ENCODE peak calls at places on chromosomes 16 and 17, in eight cellular contexts. One of them, this sample, is unnamed.

GRCh38 chr17:40596261-40596919 is 31.1 kb upstream of the CCR7 start:
- DNase-seq in glutamatergic neuron: no peak
- DNase-seq in upper lobe of right lung: no peak
- DNase-seq in lower lobe of right lung: no peak
- DNase-seq in progenitor cell of endocrine pancreas: no peak
- DNase-seq in GM12865: peak; percentile 54
- DNase-seq in AG04450: no peak
- DNase-seq in fibroblast of pulmonary artery: peak; percentile 9
- DNase-seq in this sample: peak; percentile 84

GRCh38 chr16:89280546-89281188 is 63.2 kb downstream of the ZNF778 start:
- DNase-seq in glutamatergic neuron: no peak
- DNase-seq in lower lobe of right lung: no peak
- DNase-seq in fibroblast of pulmonary artery: no peak
- DNase-seq in AG04450: no peak
- DNase-seq in GM12865: no peak
- DNase-seq in upper lobe of right lung: no peak
- DNase-seq in progenitor cell of endocrine pancreas: no peak
- DNase-seq in this sample: no peak

GRCh38 chr17:72579990-72580320 is 459.1 kb downstream of the SOX9 start:
- DNase-seq in glutamatergic neuron: no peak
- DNase-seq in AG04450: no peak
- DNase-seq in GM12865: no peak
- DNase-seq in progenitor cell of endocrine pancreas: no peak
- DNase-seq in lower lobe of right lung: no peak
- DNase-seq in fibroblast of pulmonary artery: no peak
- DNase-seq in upper lobe of right lung: no peak
- DNase-seq in this sample: no peak

GRCh38 chr16:19095699-19096098 is 18.1 kb upstream of the ITPRIPL2 start:
- DNase-seq in upper lobe of right lung: no peak
- DNase-seq in progenitor cell of endocrine pancreas: no peak
- DNase-seq in GM12865: peak; percentile 74
- DNase-seq in fibroblast of pulmonary artery: no peak
- DNase-seq in AG04450: no peak
- DNase-seq in glutamatergic neuron: no peak
- DNase-seq in lower lobe of right lung: no peak
- DNase-seq in this sample: no peak

GRCh38 chr17:47990962-47991731 is 20.2 kb downstream of the CDK5RAP3 start:
- DNase-seq in GM12865: no peak
- DNase-seq in AG04450: no peak
- DNase-seq in fibroblast of pulmonary artery: no peak
- DNase-seq in lower lobe of right lung: no peak
- DNase-seq in upper lobe of right lung: no peak
- DNase-seq in progenitor cell of endocrine pancreas: no peak
- DNase-seq in glutamatergic neuron: peak; percentile 76
- DNase-seq in this sample: no peak

GRCh38 chr16:57372372-57373116 is at the start of gene CX3CL1:
- DNase-seq in progenitor cell of endocrine pancreas: peak; percentile 24
- DNase-seq in upper lobe of right lung: peak; percentile 70
- DNase-seq in AG04450: no peak
- DNase-seq in GM12865: no peak
- DNase-seq in fibroblast of pulmonary artery: peak; percentile 50
- DNase-seq in lower lobe of right lung: peak; percentile 62
- DNase-seq in glutamatergic neuron: peak; percentile 39
- DNase-seq in this sample: no peak

GRCh38 chr16:84166796-84167695 is 19.8 kb downstream of the TAF1C start:
- DNase-seq in progenitor cell of endocrine pancreas: no peak
- DNase-seq in upper lobe of right lung: no peak
- DNase-seq in fibroblast of pulmonary artery: no peak
- DNase-seq in lower lobe of right lung: no peak
- DNase-seq in glutamatergic neuron: no peak
- DNase-seq in AG04450: no peak
- DNase-seq in GM12865: peak; percentile 79
- DNase-seq in this sample: peak; percentile 38

GRCh38 chr17:63537991-63538692 is 12.1 kb upstream of the DCAF7 start:
- DNase-seq in fibroblast of pulmonary artery: no peak
- DNase-seq in lower lobe of right lung: peak; percentile 41
- DNase-seq in glutamatergic neuron: peak; percentile 64
- DNase-seq in AG04450: no peak
- DNase-seq in progenitor cell of endocrine pancreas: no peak
- DNase-seq in GM12865: no peak
- DNase-seq in upper lobe of right lung: peak; percentile 65
- DNase-seq in this sample: peak; percentile 61

GRCh38 chr17:38404174-38404943 is 23.9 kb upstream of the ARHGAP23 start:
- DNase-seq in GM12865: no peak
- DNase-seq in upper lobe of right lung: no peak
- DNase-seq in glutamatergic neuron: no peak
- DNase-seq in AG04450: no peak
- DNase-seq in lower lobe of right lung: no peak
- DNase-seq in fibroblast of pulmonary artery: no peak
- DNase-seq in progenitor cell of endocrine pancreas: no peak
- DNase-seq in this sample: no peak

GRCh38 chr17:38405654-38406053 is 22.6 kb upstream of the ARHGAP23 start:
- DNase-seq in GM12865: no peak
- DNase-seq in fibroblast of pulmonary artery: no peak
- DNase-seq in glutamatergic neuron: no peak
- DNase-seq in upper lobe of right lung: no peak
- DNase-seq in progenitor cell of endocrine pancreas: no peak
- DNase-seq in lower lobe of right lung: no peak
- DNase-seq in AG04450: no peak
- DNase-seq in this sample: no peak

GRCh38 chr17:38401459-38401858 is 26.8 kb upstream of the ARHGAP23 start:
- DNase-seq in AG04450: no peak
- DNase-seq in lower lobe of right lung: no peak
- DNase-seq in glutamatergic neuron: no peak
- DNase-seq in progenitor cell of endocrine pancreas: no peak
- DNase-seq in fibroblast of pulmonary artery: no peak
- DNase-seq in upper lobe of right lung: no peak
- DNase-seq in GM12865: no peak
- DNase-seq in this sample: no peak

GRCh38 chr17:38402897-38403296 is 25.4 kb upstream of the ARHGAP23 start:
- DNase-seq in fibroblast of pulmonary artery: no peak
- DNase-seq in glutamatergic neuron: no peak
- DNase-seq in upper lobe of right lung: no peak
- DNase-seq in GM12865: no peak
- DNase-seq in lower lobe of right lung: no peak
- DNase-seq in AG04450: no peak
- DNase-seq in progenitor cell of endocrine pancreas: no peak
- DNase-seq in this sample: no peak

GRCh38 chr17:38403491-38403890 is 24.8 kb upstream of the ARHGAP23 start:
- DNase-seq in lower lobe of right lung: no peak
- DNase-seq in upper lobe of right lung: no peak
- DNase-seq in AG04450: no peak
- DNase-seq in glutamatergic neuron: no peak
- DNase-seq in progenitor cell of endocrine pancreas: no peak
- DNase-seq in GM12865: no peak
- DNase-seq in fibroblast of pulmonary artery: peak; percentile 28
- DNase-seq in this sample: no peak
- TF ChIP-seq CTCF in lower lobe of right lung: no peak
- TF ChIP-seq CTCF in upper lobe of right lung: no peak
- TF ChIP-seq CTCF in AG04450: no peak
- TF ChIP-seq CTCF in glutamatergic neuron: no peak
- TF ChIP-seq CTCF in progenitor cell of endocrine pancreas: no peak
- TF ChIP-seq CTCF in GM12865: no peak
- TF ChIP-seq CTCF in fibroblast of pulmonary artery: no peak
- TF ChIP-seq CTCF in this sample: no peak

DNA sequence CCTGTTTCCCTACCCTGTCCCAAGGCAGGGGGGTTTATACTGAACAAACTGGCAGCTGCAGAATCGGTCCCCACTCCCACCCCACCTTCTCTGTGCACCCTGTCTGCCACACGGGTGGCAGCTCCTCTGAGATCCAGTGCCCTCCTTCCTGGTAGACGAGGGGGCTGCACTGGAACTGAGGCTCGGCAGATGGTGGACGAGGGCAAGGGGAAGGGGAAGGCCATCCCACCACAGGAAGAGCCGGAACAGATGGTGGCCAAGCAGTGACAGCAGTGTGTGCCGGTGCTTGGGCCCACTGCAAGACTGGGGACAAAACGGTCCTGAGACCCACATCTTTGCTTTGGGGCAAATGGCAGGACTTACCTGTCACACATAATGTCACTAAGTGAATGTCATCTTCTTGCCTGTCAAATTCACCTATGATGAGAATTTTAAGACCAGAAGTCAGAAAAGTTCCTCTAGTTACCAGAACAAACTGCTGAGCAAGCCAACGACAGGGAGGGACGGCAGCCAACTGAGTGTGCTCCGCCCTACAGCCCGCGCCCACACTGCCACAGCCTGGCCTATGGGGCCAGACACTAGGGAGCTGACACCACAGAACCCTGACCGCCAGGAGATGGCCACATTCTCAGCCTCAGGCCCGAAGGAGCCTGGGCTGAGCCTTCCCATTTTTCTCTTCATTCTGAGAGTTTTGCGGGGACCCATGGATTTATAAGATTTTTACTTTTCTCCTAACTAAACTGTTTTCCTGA is 14.4 kb downstream of the NTAN1 start:
- DNase-seq in fibroblast of pulmonary artery: peak; percentile 64
- DNase-seq in progenitor cell of endocrine pancreas: no peak
- DNase-seq in upper lobe of right lung: peak; percentile 85
- DNase-seq in GM12865: no peak
- DNase-seq in glutamatergic neuron: peak; percentile 58
- DNase-seq in lower lobe of right lung: peak; percentile 81
- DNase-seq in AG04450: no peak
- DNase-seq in this sample: no peak
- TF ChIP-seq CTCF in fibroblast of pulmonary artery: peak; percentile 14
- TF ChIP-seq CTCF in progenitor cell of endocrine pancreas: no peak
- TF ChIP-seq CTCF in upper lobe of right lung: peak; percentile 20
- TF ChIP-seq CTCF in GM12865: no peak
- TF ChIP-seq CTCF in glutamatergic neuron: no peak
- TF ChIP-seq CTCF in lower lobe of right lung: no peak
- TF ChIP-seq CTCF in AG04450: no peak
- TF ChIP-seq CTCF in this sample: no peak

GRCh38 chr17:16383216-16383615 is 2.3 kb downstream of the UBB start:
- DNase-seq in upper lobe of right lung: no peak
- DNase-seq in lower lobe of right lung: no peak
- DNase-seq in glutamatergic neuron: no peak
- DNase-seq in AG04450: no peak
- DNase-seq in progenitor cell of endocrine pancreas: no peak
- DNase-seq in fibroblast of pulmonary artery: no peak
- DNase-seq in GM12865: no peak
- DNase-seq in this sample: no peak

GRCh38 chr17:16381496-16381820 is 567 bp downstream of the UBB start:
- DNase-seq in progenitor cell of endocrine pancreas: no peak
- DNase-seq in glutamatergic neuron: no peak
- DNase-seq in fibroblast of pulmonary artery: peak; percentile 46
- DNase-seq in lower lobe of right lung: no peak
- DNase-seq in upper lobe of right lung: no peak
- DNase-seq in AG04450: no peak
- DNase-seq in GM12865: peak; percentile 66
- DNase-seq in this sample: no peak

GRCh38 chr17:16378631-16379282 is 2.1 kb upstream of the UBB start:
- DNase-seq in lower lobe of right lung: no peak
- DNase-seq in upper lobe of right lung: no peak
- DNase-seq in GM12865: no peak
- DNase-seq in glutamatergic neuron: no peak
- DNase-seq in progenitor cell of endocrine pancreas: no peak
- DNase-seq in fibroblast of pulmonary artery: no peak
- DNase-seq in AG04450: no peak
- DNase-seq in this sample: no peak

GRCh38 chr17:16379654-16380053 is 1.2 kb upstream of the UBB start:
- DNase-seq in upper lobe of right lung: no peak
- DNase-seq in GM12865: no peak
- DNase-seq in lower lobe of right lung: no peak
- DNase-seq in progenitor cell of endocrine pancreas: no peak
- DNase-seq in AG04450: no peak
- DNase-seq in fibroblast of pulmonary artery: no peak
- DNase-seq in glutamatergic neuron: no peak
- DNase-seq in this sample: no peak

DNA sequence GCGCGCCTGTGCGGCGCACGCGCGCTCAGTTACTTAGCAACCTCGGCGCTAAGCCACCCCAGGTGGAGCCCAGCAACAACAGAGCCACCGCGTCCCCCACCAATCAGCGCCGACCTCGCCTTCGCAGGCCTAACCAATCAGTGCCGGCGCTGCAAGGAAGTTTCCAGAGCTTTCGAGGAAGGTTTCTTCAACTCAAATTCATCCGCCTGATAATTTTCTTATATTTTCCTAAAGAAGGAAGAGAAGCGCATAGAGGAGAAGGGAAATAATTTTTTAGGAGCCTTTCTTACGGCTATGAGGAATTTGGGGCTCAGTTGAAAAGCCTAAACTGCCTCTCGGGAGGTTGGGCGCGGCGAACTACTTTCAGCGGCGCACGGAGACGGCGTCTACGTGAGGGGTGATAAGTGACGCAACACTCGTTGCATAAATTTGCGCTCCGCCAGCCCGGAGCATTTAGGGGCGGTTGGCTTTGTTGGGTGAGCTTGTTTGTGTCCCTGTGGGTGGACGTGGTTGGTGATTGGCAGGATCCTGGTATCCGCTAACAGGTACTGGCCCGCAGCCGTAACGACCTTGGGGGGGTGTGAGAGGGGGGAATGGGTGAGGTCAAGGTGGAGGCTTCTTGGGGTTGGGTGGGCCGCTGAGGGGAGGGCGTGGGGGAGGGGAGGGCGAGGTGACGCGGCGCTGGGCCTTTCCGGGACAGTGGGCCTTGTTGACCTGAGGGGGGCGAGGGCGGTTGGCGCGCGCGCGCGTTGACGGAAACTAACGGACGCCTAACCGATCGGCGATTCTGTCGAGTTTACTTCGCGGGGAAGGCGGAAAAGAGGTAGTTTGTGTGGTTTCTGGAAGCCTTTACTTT is at the start of gene UBB:
- DNase-seq in GM12865: peak; percentile 99
- DNase-seq in lower lobe of right lung: peak; percentile 98
- DNase-seq in AG04450: peak; percentile 99
- DNase-seq in progenitor cell of endocrine pancreas: peak; percentile 87
- DNase-seq in upper lobe of right lung: peak; percentile 98
- DNase-seq in glutamatergic neuron: peak; percentile 96
- DNase-seq in fibroblast of pulmonary artery: peak; percentile 99
- DNase-seq in this sample: peak; percentile 97
- TF ChIP-seq CTCF in GM12865: peak; percentile 23
- TF ChIP-seq CTCF in lower lobe of right lung: no peak
- TF ChIP-seq CTCF in AG04450: no peak
- TF ChIP-seq CTCF in progenitor cell of endocrine pancreas: peak; percentile 18
- TF ChIP-seq CTCF in upper lobe of right lung: no peak
- TF ChIP-seq CTCF in glutamatergic neuron: no peak
- TF ChIP-seq CTCF in fibroblast of pulmonary artery: no peak
- TF ChIP-seq CTCF in this sample: no peak

GRCh38 chr17:80499536-80499935 is 23.1 kb upstream of the NPTX1 start:
- DNase-seq in AG04450: no peak
- DNase-seq in glutamatergic neuron: no peak
- DNase-seq in GM12865: no peak
- DNase-seq in fibroblast of pulmonary artery: no peak
- DNase-seq in progenitor cell of endocrine pancreas: no peak
- DNase-seq in upper lobe of right lung: no peak
- DNase-seq in lower lobe of right lung: no peak
- DNase-seq in this sample: no peak

GRCh38 chr17:80498920-80499410 is 22.6 kb upstream of the NPTX1 start:
- DNase-seq in lower lobe of right lung: no peak
- DNase-seq in AG04450: no peak
- DNase-seq in progenitor cell of endocrine pancreas: no peak
- DNase-seq in glutamatergic neuron: no peak
- DNase-seq in fibroblast of pulmonary artery: no peak
- DNase-seq in GM12865: no peak
- DNase-seq in upper lobe of right lung: no peak
- DNase-seq in this sample: no peak

GRCh38 chr17:80497726-80498241 is 21.4 kb upstream of the NPTX1 start:
- DNase-seq in fibroblast of pulmonary artery: no peak
- DNase-seq in progenitor cell of endocrine pancreas: no peak
- DNase-seq in upper lobe of right lung: no peak
- DNase-seq in glutamatergic neuron: no peak
- DNase-seq in AG04450: no peak
- DNase-seq in GM12865: no peak
- DNase-seq in lower lobe of right lung: no peak
- DNase-seq in this sample: no peak

GRCh38 chr17:80499961-80500665 is 23.7 kb upstream of the NPTX1 start:
- DNase-seq in progenitor cell of endocrine pancreas: no peak
- DNase-seq in upper lobe of right lung: no peak
- DNase-seq in AG04450: no peak
- DNase-seq in GM12865: no peak
- DNase-seq in lower lobe of right lung: no peak
- DNase-seq in fibroblast of pulmonary artery: no peak
- DNase-seq in glutamatergic neuron: peak; percentile 43
- DNase-seq in this sample: no peak

DNA sequence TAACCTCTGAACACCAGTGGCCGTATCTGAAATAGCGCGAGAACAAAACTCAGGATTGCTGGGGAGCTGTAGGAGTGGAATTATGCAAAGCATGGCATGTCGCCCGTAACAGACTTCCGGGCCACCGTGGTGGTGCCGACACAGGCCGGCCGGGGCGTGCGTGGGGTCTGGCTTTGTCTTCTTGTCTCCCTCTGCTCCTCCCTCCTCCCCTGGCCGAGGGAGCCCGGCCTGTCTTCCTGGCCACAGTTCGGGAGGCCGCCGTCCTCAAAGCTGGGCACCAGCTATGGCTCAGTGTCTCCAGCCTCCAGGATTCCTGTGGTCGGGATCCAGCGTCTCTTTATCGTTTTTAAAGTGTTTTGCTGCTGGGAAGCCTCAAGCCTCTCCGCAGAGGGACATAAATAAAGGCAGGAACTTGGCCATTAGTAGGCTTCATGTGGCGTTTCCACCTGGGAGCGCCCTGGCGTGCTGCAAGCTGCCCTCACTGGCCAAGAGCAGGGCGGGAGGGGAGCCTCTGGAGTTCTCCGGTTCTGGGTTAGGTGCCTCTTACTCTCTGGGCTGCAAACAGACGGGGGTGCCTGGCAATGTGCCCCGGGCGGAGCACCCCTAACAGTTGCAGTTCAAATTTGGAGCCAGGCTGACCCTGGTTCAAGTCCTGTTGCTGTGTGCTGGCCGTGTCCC is 22.0 kb upstream of the NPTX1 start:
- DNase-seq in upper lobe of right lung: no peak
- DNase-seq in lower lobe of right lung: no peak
- DNase-seq in progenitor cell of endocrine pancreas: no peak
- DNase-seq in glutamatergic neuron: no peak
- DNase-seq in AG04450: no peak
- DNase-seq in GM12865: no peak
- DNase-seq in fibroblast of pulmonary artery: peak; percentile 47
- DNase-seq in this sample: no peak
- TF ChIP-seq CTCF in upper lobe of right lung: no peak
- TF ChIP-seq CTCF in lower lobe of right lung: no peak
- TF ChIP-seq CTCF in progenitor cell of endocrine pancreas: no peak
- TF ChIP-seq CTCF in glutamatergic neuron: no peak
- TF ChIP-seq CTCF in AG04450: no peak
- TF ChIP-seq CTCF in GM12865: no peak
- TF ChIP-seq CTCF in fibroblast of pulmonary artery: no peak
- TF ChIP-seq CTCF in this sample: no peak